ENCODE peak calls at places on chromosome 1, in four cellular contexts. S is K562, F is WTC11, T is A549. K is an unnamed sample.

GRCh38 chr1:238664139-238664538 is 722.2 kb upstream of the CHRM3 start:
- DNase-seq in S (no peak), F (no peak), T (no peak), K (no peak)

GRCh38 chr1:32266926-32267645 is 16.0 kb downstream of the LCK start:
- DNase-seq in S (no peak), F (no peak), T (no peak), K (no peak)

GRCh38 chr1:225766967-225767413 is 10.6 kb upstream of the SRP9 start:
- DNase-seq in S (peak), F (no peak), T (no peak), K (no peak)

GRCh38 chr1:119713538-119714456 is 2.1 kb downstream of the PHGDH start:
- DNase-seq in S (no peak), F (peak), T (no peak), K (no peak)

GRCh38 chr1:51063121-51063520 is 38.9 kb upstream of the C1orf185 start:
- DNase-seq in S (no peak), F (no peak), T (peak), K (no peak)

GRCh38 chr1:18123467-18123992 is 15.9 kb downstream of the IGSF21 start:
- DNase-seq in S (no peak), F (no peak), T (no peak), K (no peak)

GRCh38 chr1:174768516-174768915 is 231.2 kb upstream of the CACYBP start:
- DNase-seq in S (no peak), F (no peak), T (no peak), K (no peak)

GRCh38 chr1:48916121-48917069 is 139.7 kb upstream of the BEND5 start:
- DNase-seq in S (peak), F (peak), T (peak), K (no peak)

GRCh38 chr1:197981546-197981945 is 64.4 kb downstream of the LHX9 start:
- DNase-seq in S (no peak), F (no peak), T (no peak), K (no peak)

GRCh38 chr1:33257759-33258712 is 1.7 kb downstream of the ZNF362 start:
- DNase-seq in S (no peak), F (no peak), T (no peak), K (no peak)

GRCh38 chr1:121538943-121539575 is 354.3 kb downstream of the SRGAP2C start:
- DNase-seq in S (no peak), F (no peak), T (no peak), K (no peak)

GRCh38 chr1:51877434-51878306 is 857 bp downstream of the NRDC start:
- DNase-seq in S (peak), F (no peak), T (no peak), K (no peak)

GRCh38 chr1:236994450-236994849 is 9.8 kb downstream of the MT1HL1 start:
- DNase-seq in S (no peak), F (no peak), T (no peak), K (no peak)

GRCh38 chr1:175792126-175792525 is 48.7 kb upstream of the TNR start:
- DNase-seq in S (no peak), F (no peak), T (no peak), K (no peak)

GRCh38 chr1:31752952-31753351 is 11.2 kb downstream of the ADGRB2 start:
- DNase-seq in S (no peak), F (no peak), T (no peak), K (no peak)

GRCh38 chr1:19384772-19385187 is 72.7 kb downstream of the SLC66A1 start:
- DNase-seq in S (no peak), F (no peak), T (no peak), K (no peak)

GRCh38 chr1:53754484-53755312 is 15.7 kb upstream of the GLIS1 start:
- DNase-seq in S (peak), F (peak), T (peak), K (no peak)

GRCh38 chr1:225762002-225762441 is 15.6 kb upstream of the SRP9 start:
- DNase-seq in S (no peak), F (no peak), T (no peak), K (no peak)

GRCh38 chr1:17016317-17016661 is 4.6 kb upstream of the ATP13A2 start:
- DNase-seq in S (no peak), F (no peak), T (no peak), K (no peak)

DNA sequence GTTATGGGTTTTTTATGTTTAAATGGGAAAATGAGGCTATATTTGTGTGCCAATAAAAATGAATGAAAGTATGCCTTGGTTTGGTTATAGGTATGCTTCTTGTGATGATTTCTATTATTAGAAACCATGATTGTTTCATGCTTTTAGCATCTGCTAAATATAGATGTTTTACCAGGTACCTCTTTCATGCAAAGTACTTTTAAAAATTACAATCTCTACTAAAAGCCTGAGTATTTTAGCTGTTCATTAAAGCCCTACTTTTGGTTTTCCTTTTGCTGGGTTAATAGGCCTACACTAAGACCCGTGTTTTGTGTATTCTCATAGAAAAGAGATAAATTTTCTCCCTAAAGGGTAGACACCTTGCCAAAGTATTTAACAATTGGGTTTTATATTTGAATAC is 32.0 kb downstream of the MTF2 start:
- DNase-seq in S (no peak), F (no peak), T (no peak), K (no peak)
- TF ChIP-seq ESRRA in S (no peak), F (no peak), T (no peak), K (no peak)

GRCh38 chr1:172320723-172321122 is 99.8 kb upstream of the C1orf105 start:
- DNase-seq in S (no peak), F (no peak), T (no peak), K (no peak)

GRCh38 chr1:172323666-172324065 is 96.8 kb upstream of the C1orf105 start:
- DNase-seq in S (no peak), F (no peak), T (no peak), K (no peak)

GRCh38 chr1:172321429-172321828 is 99.1 kb upstream of the C1orf105 start:
- DNase-seq in S (no peak), F (no peak), T (peak), K (no peak)

GRCh38 chr1:172325562-172325961 is 94.9 kb upstream of the C1orf105 start:
- DNase-seq in S (no peak), F (no peak), T (no peak), K (no peak)

DNA sequence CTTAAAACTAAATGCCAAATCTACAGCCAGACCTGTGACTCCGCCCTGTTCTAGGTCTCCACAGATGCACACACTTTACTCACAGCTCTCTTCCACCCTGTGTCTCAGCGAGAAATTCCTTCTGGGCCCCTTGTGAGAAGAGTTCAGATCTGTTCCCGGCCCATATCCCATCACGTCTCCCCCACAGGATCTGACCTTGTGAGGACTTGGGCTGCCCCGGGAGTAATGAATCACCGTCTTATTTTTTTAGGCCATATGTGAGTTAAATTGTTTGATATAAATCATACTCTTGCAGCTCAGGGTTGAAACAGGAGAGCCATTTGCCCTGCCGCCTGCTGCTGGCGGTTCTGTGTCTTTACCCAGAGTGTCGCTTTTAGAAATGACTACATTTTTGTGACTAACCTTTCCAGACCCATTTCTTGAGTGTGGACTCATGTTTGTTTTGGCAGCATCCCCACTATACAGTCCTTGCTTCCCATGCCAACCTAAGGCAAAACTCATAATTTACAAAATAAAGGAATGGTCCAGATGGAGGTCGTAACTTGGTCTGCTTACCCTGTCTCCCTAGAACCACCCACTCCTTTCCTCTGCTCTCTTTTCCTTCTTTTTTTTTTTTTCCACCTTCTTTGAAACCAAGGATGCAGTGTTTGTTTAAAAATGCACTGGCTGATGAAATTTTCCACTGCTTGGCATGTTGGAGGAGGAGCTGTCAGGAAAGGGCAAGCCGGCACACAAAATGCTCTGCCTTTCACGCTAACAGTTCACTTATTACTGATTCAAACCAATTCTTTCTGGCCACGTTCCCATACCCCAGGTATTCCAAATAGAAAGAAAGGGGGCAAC is 98.0 kb upstream of the C1orf105 start:
- DNase-seq in S (no peak), F (no peak), T (peak), K (no peak)
- TF ChIP-seq ESRRA in S (no peak), F (no peak), T (peak), K (no peak)

DNA sequence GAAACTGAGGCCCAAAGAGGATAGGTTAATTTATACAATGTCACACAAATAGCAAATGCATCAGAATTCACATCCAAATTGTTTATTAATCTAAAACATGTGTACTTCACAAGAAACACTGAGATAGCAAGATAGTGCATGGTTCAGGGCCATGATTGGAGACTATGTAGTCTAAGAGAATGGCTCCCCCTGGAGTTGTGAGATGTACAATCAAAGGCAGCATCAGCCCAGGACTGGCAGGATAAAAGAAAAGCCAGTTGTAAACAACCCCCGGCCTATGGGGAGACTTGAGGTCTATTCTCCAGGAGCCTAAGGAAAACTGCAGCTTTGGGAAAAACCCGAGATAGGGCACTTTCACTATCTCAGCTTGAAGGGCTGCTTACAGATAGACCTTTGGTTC is 511.0 kb downstream of the OMA1 start:
- DNase-seq in S (peak), F (peak), T (no peak), K (no peak)
- TF ChIP-seq ESRRA in S (no peak), F (no peak), T (no peak), K (no peak)

GRCh38 chr1:167202049-167202448 is 18.6 kb upstream of the POU2F1 start:
- DNase-seq in S (no peak), F (no peak), T (no peak), K (no peak)
- TF ChIP-seq ESRRA in S (no peak), F (no peak), T (no peak), K (no peak)

GRCh38 chr1:117413412-117413811 is 46.2 kb downstream of the MAN1A2 start:
- DNase-seq in S (no peak), F (no peak), T (no peak), K (no peak)
- TF ChIP-seq ESRRA in S (no peak), F (no peak), T (no peak), K (no peak)

GRCh38 chr1:155910621-155911121 is 478 bp downstream of the RIT1 start:
- DNase-seq in S (peak), F (peak), T (no peak), K (no peak)
- TF ChIP-seq ESRRA in S (no peak), F (no peak), T (no peak), K (no peak)